ENCODE peak calls at places on chromosomes 1 and 21, in nine cellular contexts. J is activated CD8-positive, alpha-beta memory T cell treated with anti-CD3 and anti-CD28 coated beads, Interleukin-2, amount 50 U/mL, for 4 hours; X is stimulated activated CD4-positive, alpha-beta T cell treated with anti-CD3 and anti-CD28 coated beads, Interleukin-1b, Interleukin-23, amount 100 ng/mL, for 24 hours; S is NCI-H774; V is H1; Y is AG08395; R is WTC11; C is ELF-1; T is GM12865. U is an unnamed sample.

GRCh38 chr1:222815367-222815765 is 527 bp downstream of the DISP1 start:
- DNase-seq in J (peak; percentile 74), X (peak; percentile 54), S (peak; percentile 59), V (no peak), Y (no peak), R (no peak), C (no peak), T (no peak), U (no peak)

GRCh38 chr1:47215713-47216112 is 16.3 kb downstream of the TAL1 start:
- DNase-seq in J (no peak), X (no peak), S (no peak), V (no peak), Y (no peak), R (no peak), C (no peak), T (no peak), U (no peak)

GRCh38 chr1:182137546-182137945 is 76.0 kb upstream of the ZNF648 start:
- DNase-seq in J (no peak), X (no peak), S (no peak), V (no peak), Y (no peak), R (no peak), C (no peak), T (no peak), U (no peak)

GRCh38 chr1:102151242-102151641 is 154.5 kb upstream of the OLFM3 start:
- DNase-seq in J (no peak), X (no peak), S (no peak), V (no peak), Y (no peak), R (no peak), C (no peak), T (no peak), U (no peak)

GRCh38 chr1:222813866-222814535 is 838 bp upstream of the DISP1 start:
- DNase-seq in J (no peak), X (no peak), S (no peak), V (no peak), Y (no peak), R (no peak), C (no peak), T (no peak), U (no peak)

GRCh38 chr1:205294175-205294913 is 27.2 kb downstream of the NUAK2 start:
- DNase-seq in J (no peak), X (no peak), S (no peak), V (peak; percentile 56), Y (peak; percentile 83), R (peak; percentile 58), C (peak; percentile 96), T (no peak), U (peak; percentile 69)

GRCh38 chr1:36034692-36035091 is 49.2 kb upstream of the TEKT2 start:
- DNase-seq in J (no peak), X (no peak), S (no peak), V (no peak), Y (peak; percentile 11), R (no peak), C (no peak), T (no peak), U (no peak)

GRCh38 chr1:11502516-11502915 is 23.6 kb downstream of the DISP3 start:
- DNase-seq in J (no peak), X (no peak), S (no peak), V (no peak), Y (no peak), R (peak; percentile 5), C (no peak), T (no peak), U (no peak)

GRCh38 chr1:33866286-33866685 is 2.4 kb downstream of the HMGB4 start:
- DNase-seq in J (no peak), X (no peak), S (no peak), V (no peak), Y (no peak), R (no peak), C (no peak), T (no peak), U (no peak)

GRCh38 chr1:30678209-30678608 is 45.2 kb downstream of the MATN1 start:
- DNase-seq in J (no peak), X (no peak), S (peak; percentile 18), V (no peak), Y (no peak), R (no peak), C (no peak), T (no peak), U (no peak)

GRCh38 chr1:93840956-93841482 is 38.0 kb downstream of the DNTTIP2 start:
- DNase-seq in J (no peak), X (no peak), S (no peak), V (no peak), Y (no peak), R (no peak), C (no peak), T (no peak), U (no peak)

GRCh38 chr1:204641455-204641854 is 44.1 kb downstream of the LRRN2 start:
- DNase-seq in J (no peak), X (no peak), S (no peak), V (no peak), Y (no peak), R (no peak), C (no peak), T (no peak), U (no peak)

GRCh38 chr1:67838180-67838912 is 5.1 kb upstream of the GNG12 start:
- DNase-seq in J (no peak), X (no peak), S (no peak), V (no peak), Y (peak; percentile 7), R (no peak), C (no peak), T (no peak), U (no peak)

GRCh38 chr21:15309721-15310120 is 244.9 kb upstream of the NRIP1 start:
- DNase-seq in J (no peak), X (no peak), S (no peak), V (no peak), Y (no peak), R (no peak), C (no peak), T (no peak), U (no peak)

GRCh38 chr1:244302889-244303609 is 148.7 kb downstream of the ADSS2 start:
- DNase-seq in J (no peak), X (no peak), S (no peak), V (no peak), Y (peak; percentile 50), R (no peak), C (peak; percentile 76), T (no peak), U (no peak)

GRCh38 chr1:193275773-193276172 is 89.4 kb upstream of the B3GALT2 start:
- DNase-seq in J (no peak), X (no peak), S (no peak), V (peak; percentile 70), Y (no peak), R (peak; percentile 60), C (peak; percentile 61), T (no peak), U (peak; percentile 75)

GRCh38 chr1:172146149-172146850 is 274.2 kb upstream of the C1orf105 start:
- DNase-seq in J (no peak), X (no peak), S (no peak), V (no peak), Y (no peak), R (no peak), C (no peak), T (peak; percentile 9), U (no peak)

GRCh38 chr1:199272690-199273089 is 633.9 kb downstream of the PTPRC start:
- DNase-seq in J (no peak), X (no peak), S (no peak), V (no peak), Y (peak; percentile 87), R (peak; percentile 14), C (peak; percentile 8), T (peak; percentile 81), U (peak; percentile 52)

GRCh38 chr1:54228638-54229079 is 28.7 kb downstream of the MRPL37 start:
- DNase-seq in J (no peak), X (no peak), S (no peak), V (no peak), Y (no peak), R (no peak), C (no peak), T (no peak), U (no peak)

GRCh38 chr1:93219443-93219842 is 38.9 kb downstream of the CCDC18 start:
- DNase-seq in J (no peak), X (no peak), S (no peak), V (no peak), Y (no peak), R (no peak), C (no peak), T (peak; percentile 23), U (no peak)

GRCh38 chr1:24384251-24385090 is 29.1 kb downstream of the STPG1 start:
- DNase-seq in J (peak; percentile 45), X (no peak), S (no peak), V (peak; percentile 30), Y (peak; percentile 68), R (no peak), C (no peak), T (peak; percentile 76), U (no peak)

GRCh38 chr1:2989976-2990375 is 31.3 kb upstream of the ACTRT2 start:
- DNase-seq in J (peak; percentile 10), X (no peak), S (no peak), V (no peak), Y (no peak), R (no peak), C (no peak), T (no peak), U (no peak)

GRCh38 chr1:31952825-31953220 is 14.7 kb upstream of the PTP4A2 start:
- DNase-seq in J (no peak), X (no peak), S (no peak), V (no peak), Y (no peak), R (no peak), C (no peak), T (no peak), U (no peak)

GRCh38 chr1:36006941-36007500 is 76.1 kb downstream of the AGO3 start:
- DNase-seq in J (no peak), X (no peak), S (no peak), V (no peak), Y (no peak), R (no peak), C (no peak), T (no peak), U (no peak)

GRCh38 chr1:98914547-98914946 is 90.1 kb downstream of the PLPPR5 start:
- DNase-seq in J (no peak), X (no peak), S (no peak), V (no peak), Y (no peak), R (no peak), C (no peak), T (no peak), U (no peak)

GRCh38 chr1:172662464-172663109 is 3.7 kb downstream of the FASLG start:
- DNase-seq in J (peak; percentile 88), X (peak; percentile 62), S (no peak), V (no peak), Y (peak; percentile 85), R (no peak), C (no peak), T (peak; percentile 73), U (no peak)

GRCh38 chr1:1157033-1157365 is 16.7 kb upstream of the TTLL10 start:
- DNase-seq in J (no peak), X (no peak), S (no peak), V (no peak), Y (no peak), R (no peak), C (no peak), T (no peak), U (no peak)

GRCh38 chr1:234438579-234438978 is 40.4 kb downstream of the TARBP1 start:
- DNase-seq in J (no peak), X (no peak), S (no peak), V (no peak), Y (no peak), R (no peak), C (no peak), T (no peak), U (no peak)

GRCh38 chr1:201310251-201310985 is 27.1 kb downstream of the PKP1 start:
- DNase-seq in J (no peak), X (no peak), S (no peak), V (no peak), Y (no peak), R (no peak), C (no peak), T (no peak), U (no peak)

GRCh38 chr1:12501661-12502060 is 116.3 kb downstream of the DHRS3 start:
- DNase-seq in J (no peak), X (no peak), S (no peak), V (no peak), Y (no peak), R (no peak), C (no peak), T (no peak), U (no peak)

GRCh38 chr1:205317311-205317917 is 4.1 kb downstream of the NUAK2 start:
- DNase-seq in J (no peak), X (no peak), S (peak; percentile 93), V (no peak), Y (no peak), R (no peak), C (peak; percentile 34), T (no peak), U (no peak)